ENCODE peak calls at places on chromosome 9, in six cellular contexts. X, K, F, L, E and M are unnamed samples.

GRCh38 chr9:93080406-93080805 is 15.6 kb upstream of the CARD19 start:
- DNase-seq in K (peak), L (peak), E (no peak), X (peak), F (no peak), M (no peak)

GRCh38 chr9:81628897-81629296 is 60.5 kb downstream of the TLE1 start:
- DNase-seq in X (no peak), E (no peak), K (no peak), L (no peak), F (no peak), M (no peak)

GRCh38 chr9:129021091-129021490 is 7.0 kb downstream of the SH3GLB2 start:
- DNase-seq in F (no peak), L (no peak), E (no peak), K (no peak), X (no peak), M (no peak)

GRCh38 chr9:88992556-88992955 is 1.3 kb downstream of the S1PR3 start:
- DNase-seq in K (no peak), X (peak), F (no peak), E (no peak), L (peak), M (no peak)

GRCh38 chr9:134462304-134462703 is 136.0 kb downstream of the RXRA start:
- DNase-seq in X (no peak), E (no peak), K (no peak), L (no peak), F (no peak), M (no peak)

GRCh38 chr9:123656565-123656964 is 273.4 kb downstream of the DENND1A start:
- DNase-seq in L (no peak), F (peak), E (no peak), K (no peak), X (no peak), M (no peak)

GRCh38 chr9:99720455-99721050 is 101.1 kb upstream of the NR4A3 start:
- DNase-seq in L (no peak), X (no peak), F (peak), E (no peak), K (no peak), M (no peak)

GRCh38 chr9:70506159-70506558 is 91.7 kb upstream of the KLF9 start:
- DNase-seq in F (no peak), E (no peak), K (no peak), L (no peak), X (no peak), M (no peak)

GRCh38 chr9:4297151-4297794 is 2.6 kb downstream of the GLIS3 start:
- DNase-seq in E (no peak), X (peak), L (peak), K (peak), F (peak), M (no peak)

GRCh38 chr9:110958846-110959245 is 79.4 kb downstream of the LPAR1 start:
- DNase-seq in L (no peak), X (no peak), E (no peak), K (no peak), F (no peak), M (no peak)

GRCh38 chr9:14652729-14653377 is 40.4 kb downstream of the ZDHHC21 start:
- DNase-seq in E (no peak), L (no peak), F (peak), X (no peak), K (no peak), M (no peak)

GRCh38 chr9:128094166-128094949 is 26.3 kb downstream of the SLC25A25 start:
- DNase-seq in F (peak), X (peak), L (peak), K (peak), E (peak), M (no peak)

GRCh38 chr9:72477862-72478564 is 43.4 kb upstream of the TMC1 start:
- DNase-seq in K (peak), E (no peak), F (peak), X (no peak), L (no peak), M (no peak)

GRCh38 chr9:76443887-76444286 is 15.1 kb upstream of the GCNT1 start:
- DNase-seq in K (no peak), F (no peak), E (no peak), X (no peak), L (no peak), M (no peak)

GRCh38 chr9:71302776-71303175 is 181.4 kb upstream of the TRPM3 start:
- DNase-seq in E (no peak), K (no peak), X (no peak), F (peak), L (no peak), M (no peak)

GRCh38 chr9:316382-316965 is 101.8 kb downstream of the DOCK8 start:
- DNase-seq in E (no peak), F (no peak), L (no peak), K (no peak), X (no peak), M (no peak)

GRCh38 chr9:19994296-19994695 is 205.5 kb upstream of the SLC24A2 start:
- DNase-seq in L (no peak), E (no peak), F (no peak), X (no peak), K (no peak), M (no peak)

GRCh38 chr9:131706608-131706970 is 33.3 kb downstream of the RAPGEF1 start:
- DNase-seq in X (no peak), F (no peak), K (no peak), E (no peak), L (peak), M (no peak)

GRCh38 chr9:91949946-91950664 is at the start of gene ROR2:
- DNase-seq in K (peak), X (peak), F (peak), L (peak), E (peak), M (no peak)

GRCh38 chr9:35651964-35652828 is 1.5 kb upstream of the SIT1 start:
- DNase-seq in E (no peak), K (no peak), X (no peak), F (no peak), L (no peak), M (no peak)

GRCh38 chr9:97759611-97760288 is 62.6 kb upstream of the XPA start:
- DNase-seq in F (peak), L (peak), E (no peak), K (no peak), X (no peak), M (no peak)

GRCh38 chr9:7439355-7439978 is 360.1 kb downstream of the DMAC1 start:
- DNase-seq in E (no peak), K (no peak), L (no peak), X (no peak), F (no peak), M (no peak)